ENCODE peak calls at places on chromosomes 3 and 15, in five cellular contexts. G is mesenteric fat pad, R is HCEC 1CT, I is neural progenitor cell, Q is KBM-7. F is an unnamed sample.

GRCh38 chr3:175208316-175208715 is 349.2 kb downstream of the NAALADL2 start:
- DNase-seq in G (no peak), I (peak; percentile 20), R (peak; percentile 62), Q (no peak), F (no peak)

GRCh38 chr15:92409521-92409920 is 15.8 kb downstream of the ST8SIA2 start:
- DNase-seq in R (no peak), I (no peak), Q (no peak), G (no peak), F (no peak)

GRCh38 chr3:16147226-16147625 is 27.3 kb upstream of the GALNT15 start:
- DNase-seq in R (peak; percentile 70), I (no peak), Q (peak; percentile 25), G (no peak), F (no peak)

GRCh38 chr3:155070932-155071387 is 9.2 kb upstream of the MME start:
- DNase-seq in Q (no peak), I (no peak), R (peak; percentile 99), G (no peak), F (peak; percentile 100)

GRCh38 chr3:149151843-149152242 is 22.4 kb downstream of the HPS3 start:
- DNase-seq in I (no peak), G (no peak), R (peak; percentile 31), Q (peak; percentile 84), F (no peak)

GRCh38 chr3:20350449-20350848 is 164.4 kb upstream of the SGO1 start:
- DNase-seq in I (no peak), R (no peak), Q (no peak), G (no peak), F (no peak)

GRCh38 chr3:67783281-67784250 is 129.2 kb upstream of the SUCLG2 start:
- DNase-seq in G (no peak), R (peak; percentile 78), I (no peak), Q (no peak), F (no peak)

GRCh38 chr15:99268431-99268830 is 17.1 kb downstream of the LRRC28 start:
- DNase-seq in R (no peak), Q (no peak), G (no peak), I (no peak), F (no peak)

GRCh38 chr3:30616347-30617027 is 10.1 kb downstream of the TGFBR2 start:
- DNase-seq in I (no peak), Q (no peak), R (no peak), G (no peak), F (no peak)

GRCh38 chr15:84747423-84748273 is 744 bp upstream of the ZNF592 start:
- DNase-seq in R (peak; percentile 51), Q (peak; percentile 89), I (peak; percentile 84), G (peak; percentile 93), F (peak; percentile 39)

GRCh38 chr3:172892158-172892557 is 141.6 kb downstream of the ECT2 start:
- DNase-seq in I (no peak), Q (no peak), R (peak; percentile 75), G (no peak), F (peak; percentile 68)

GRCh38 chr3:133893683-133894333 is 1.9 kb downstream of the RAB6B start:
- DNase-seq in I (no peak), G (no peak), Q (no peak), R (no peak), F (no peak)

GRCh38 chr3:130787422-130788068 is 40.9 kb upstream of the PIK3R4 start:
- DNase-seq in R (no peak), G (no peak), I (no peak), Q (no peak), F (no peak)

GRCh38 chr3:189195302-189195701 is 23.5 kb downstream of the TPRG1 start:
- DNase-seq in G (no peak), Q (no peak), I (peak; percentile 21), R (no peak), F (no peak)

GRCh38 chr3:34005886-34006285 is 207.5 kb downstream of the PDCD6IP start:
- DNase-seq in G (no peak), R (peak; percentile 91), Q (no peak), I (no peak), F (peak; percentile 53)

GRCh38 chr3:173465112-173465511 is 67.6 kb downstream of the NLGN1 start:
- DNase-seq in G (no peak), R (peak; percentile 1), Q (no peak), I (peak; percentile 6), F (peak; percentile 36)

GRCh38 chr3:48927928-48928327 is 9.3 kb downstream of the ARIH2 start:
- DNase-seq in R (peak; percentile 48), Q (peak; percentile 30), I (no peak), G (no peak), F (peak; percentile 15)

GRCh38 chr3:123143669-123144411 is 57.9 kb upstream of the SEC22A start:
- DNase-seq in Q (no peak), I (peak; percentile 18), R (peak; percentile 8), G (no peak), F (no peak)

GRCh38 chr3:81723732-81724313 is 37.6 kb downstream of the GBE1 start:
- DNase-seq in G (no peak), R (peak; percentile 58), Q (peak; percentile 24), I (no peak), F (no peak)

GRCh38 chr3:123919353-123919752 is 35.2 kb upstream of the MYLK start:
- DNase-seq in R (no peak), G (no peak), I (no peak), Q (no peak), F (no peak)

GRCh38 chr3:183810643-183811594 is 14.5 kb downstream of the MAP6D1 start:
- DNase-seq in Q (no peak), G (no peak), R (no peak), I (no peak), F (no peak)